ENCODE peak calls at places on chromosomes 13 and 19, in six cellular contexts. V is uterus, J is heart left ventricle, O is hepatocyte, T is ascending aorta, Y is IMR-90. C is an unnamed sample. For H3K36me3, the result is how much of the 10 kb centered on the place peaks cover.

GRCh38 chr13:88979465-88980180 is 1308.5 kb downstream of the SLITRK5 start:
- DNase-seq in V (no peak), J (peak), O (peak), T (no peak), Y (no peak), C (no peak)

GRCh38 chr19:11949201-11949600 is 15.6 kb upstream of the ZNF763 start:
- DNase-seq in V (no peak), J (no peak), O (no peak), T (no peak), Y (peak), C (no peak)

GRCh38 chr19:48274173-48274572 is 4.3 kb downstream of the ZNF114 start:
- DNase-seq in V (no peak), J (no peak), O (no peak), T (no peak), Y (peak), C (no peak)

GRCh38 chr19:8209111-8209964 is at the start of gene CERS4:
- DNase-seq in V (peak), J (peak), O (peak), T (peak), Y (peak), C (no peak)

GRCh38 chr13:110881811-110882210 is 33.1 kb downstream of the ANKRD10 start:
- DNase-seq in V (no peak), J (no peak), O (no peak), T (no peak), Y (no peak), C (no peak)

GRCh38 chr13:105773241-105773640 is 762.2 kb downstream of the EFNB2 start:
- DNase-seq in V (no peak), J (no peak), O (no peak), T (no peak), Y (no peak), C (no peak)

GRCh38 chr13:24038405-24038804 is 122.1 kb upstream of the SPATA13 start:
- DNase-seq in V (no peak), J (no peak), O (no peak), T (no peak), Y (peak), C (no peak)

GRCh38 chr19:35755550-35756371 is 1.1 kb downstream of the HSPB6 start:
- DNase-seq in V (peak), J (peak), O (peak), T (peak), Y (peak), C (no peak)

GRCh38 chr19:14654786-14655185 is 19.9 kb downstream of the ADGRE3 start:
- DNase-seq in V (no peak), J (no peak), O (no peak), T (no peak), Y (no peak), C (no peak)

GRCh38 chr19:8355631-8356402 is 8.1 kb upstream of the ANGPTL4 start:
- DNase-seq in V (no peak), J (no peak), O (peak), T (peak), Y (peak), C (peak)

GRCh38 chr13:32453981-32454380 is 26.1 kb upstream of the N4BP2L1 start:
- DNase-seq in V (no peak), J (no peak), O (no peak), T (no peak), Y (peak), C (no peak)

GRCh38 chr19:35117017-35117570 is 1.5 kb downstream of the FXYD3 start:
- DNase-seq in V (no peak), J (no peak), O (no peak), T (no peak), Y (no peak), C (no peak)

GRCh38 chr13:102280366-102280765 is 121.5 kb downstream of the FGF14 start:
- DNase-seq in V (no peak), J (no peak), O (no peak), T (no peak), Y (no peak), C (peak)

GRCh38 chr13:59374720-59375119 is 789.0 kb downstream of the DIAPH3 start:
- DNase-seq in V (no peak), J (no peak), O (no peak), T (no peak), Y (no peak), C (no peak)

GRCh38 chr19:10602330-10603083 is 15.4 kb upstream of the AP1M2 start:
- DNase-seq in V (peak), J (peak), O (peak), T (peak), Y (peak), C (no peak)

GRCh38 chr13:95002968-95003813 is 290.8 kb upstream of the SOX21 start:
- DNase-seq in V (no peak), J (no peak), O (peak), T (no peak), Y (no peak), C (no peak)

GRCh38 chr19:34667349-34668076 is 9.4 kb downstream of the SCGB2B2 start:
- DNase-seq in V (no peak), J (no peak), O (no peak), T (no peak), Y (peak), C (no peak)

GRCh38 chr13:49494645-49495044 is 1.1 kb upstream of the PHF11 start:
- DNase-seq in V (no peak), J (no peak), O (no peak), T (no peak), Y (no peak), C (no peak)

GRCh38 chr13:95677564-95678386 is 836 bp downstream of the DNAJC3 start:
- DNase-seq in V (no peak), J (no peak), O (peak), T (no peak), Y (peak), C (no peak)

GRCh38 chr19:35942235-35942634 is 6.1 kb downstream of the LRFN3 start:
- DNase-seq in V (no peak), J (no peak), O (no peak), T (no peak), Y (no peak), C (no peak)

GRCh38 chr13:24606486-24607170 is 73.6 kb upstream of the ATP12A start:
- DNase-seq in V (no peak), J (no peak), O (no peak), T (no peak), Y (no peak), C (no peak)

GRCh38 chr13:39405596-39405995 is 197.4 kb downstream of the LHFPL6 start:
- DNase-seq in V (no peak), J (no peak), O (no peak), T (no peak), Y (no peak), C (no peak)

GRCh38 chr13:112642061-112642460 is 47.8 kb upstream of the ATP11A start:
- DNase-seq in V (peak), J (no peak), O (no peak), T (no peak), Y (no peak), C (no peak)

GRCh38 chr19:46813570-46814358 is 25.4 kb upstream of the SLC1A5 start:
- DNase-seq in V (peak), J (peak), O (no peak), T (peak), Y (peak), C (no peak)

GRCh38 chr13:44171861-44172260 is 201.8 kb upstream of the SERP2 start:
- DNase-seq in V (no peak), J (no peak), O (no peak), T (no peak), Y (no peak), C (no peak)

GRCh38 chr13:113854238-113855011 is 9.5 kb downstream of the GAS6 start:
- DNase-seq in V (peak), J (peak), O (no peak), T (no peak), Y (peak), C (no peak)

GRCh38 chr13:25584975-25585374 is 213.2 kb downstream of the ATP8A2 start:
- DNase-seq in V (no peak), J (no peak), O (no peak), T (no peak), Y (no peak), C (no peak)

GRCh38 chr19:7292950-7293794 is 1.0 kb downstream of the INSR start:
- DNase-seq in V (peak), J (peak), O (peak), T (peak), Y (no peak), C (no peak)

GRCh38 chr13:88622362-88622973 is 951.3 kb downstream of the SLITRK5 start:
- DNase-seq in V (no peak), J (no peak), O (no peak), T (no peak), Y (no peak), C (no peak)

GRCh38 chr13:31909889-31910551 is 121.6 kb upstream of the FRY start:
- DNase-seq in V (peak), J (peak), O (peak), T (no peak), Y (peak), C (peak)

GRCh38 chr13:44004881-44005280 is 125.2 kb downstream of the LACC1 start:
- DNase-seq in V (no peak), J (no peak), O (peak), T (no peak), Y (peak), C (peak)

GRCh38 chr13:102033719-102034446 is 368.0 kb downstream of the FGF14 start:
- DNase-seq in V (no peak), J (no peak), O (no peak), T (no peak), Y (no peak), C (peak)

GRCh38 chr19:28519950-28520861 is 692.7 kb downstream of the UQCRFS1 start:
- DNase-seq in V (peak), J (no peak), O (no peak), T (no peak), Y (no peak), C (no peak)

GRCh38 chr19:55068803-55069136 is 5.8 kb upstream of the RDH13 start:
- DNase-seq in V (no peak), J (no peak), O (no peak), T (no peak), Y (no peak), C (no peak)

GRCh38 chr13:22198001-22198400 is 527.1 kb downstream of the FGF9 start:
- DNase-seq in V (no peak), J (no peak), O (no peak), T (no peak), Y (no peak), C (no peak)

GRCh38 chr13:98741741-98742435 is 10.6 kb downstream of the SLC15A1 start:
- DNase-seq in V (no peak), J (no peak), O (peak), T (peak), Y (no peak), C (no peak)

GRCh38 chr19:49210108-49210900 is 52.7 kb downstream of the TRPM4 start:
- DNase-seq in V (peak), J (no peak), O (peak), T (no peak), Y (no peak), C (no peak)

GRCh38 chr19:35135389-35135909 is 590 bp upstream of the LGI4 start:
- DNase-seq in V (peak), J (peak), O (peak), T (peak), Y (peak), C (no peak)

GRCh38 chr13:31394491-31394890 is 194.7 kb downstream of the B3GLCT start:
- DNase-seq in V (no peak), J (no peak), O (no peak), T (no peak), Y (no peak), C (no peak)

GRCh38 chr13:90968510-90968909 is 379.0 kb upstream of the MIR17HG start:
- DNase-seq in V (no peak), J (no peak), O (peak), T (no peak), Y (no peak), C (no peak)

GRCh38 chr19:41263850-41264580 is at the start of gene HNRNPUL1:
- DNase-seq in V (peak), J (peak), O (peak), T (peak), Y (peak), C (peak)
- TF ChIP-seq CTCF in V (no peak), J (peak), O (peak), T (peak), Y (peak), C (peak)

DNA sequence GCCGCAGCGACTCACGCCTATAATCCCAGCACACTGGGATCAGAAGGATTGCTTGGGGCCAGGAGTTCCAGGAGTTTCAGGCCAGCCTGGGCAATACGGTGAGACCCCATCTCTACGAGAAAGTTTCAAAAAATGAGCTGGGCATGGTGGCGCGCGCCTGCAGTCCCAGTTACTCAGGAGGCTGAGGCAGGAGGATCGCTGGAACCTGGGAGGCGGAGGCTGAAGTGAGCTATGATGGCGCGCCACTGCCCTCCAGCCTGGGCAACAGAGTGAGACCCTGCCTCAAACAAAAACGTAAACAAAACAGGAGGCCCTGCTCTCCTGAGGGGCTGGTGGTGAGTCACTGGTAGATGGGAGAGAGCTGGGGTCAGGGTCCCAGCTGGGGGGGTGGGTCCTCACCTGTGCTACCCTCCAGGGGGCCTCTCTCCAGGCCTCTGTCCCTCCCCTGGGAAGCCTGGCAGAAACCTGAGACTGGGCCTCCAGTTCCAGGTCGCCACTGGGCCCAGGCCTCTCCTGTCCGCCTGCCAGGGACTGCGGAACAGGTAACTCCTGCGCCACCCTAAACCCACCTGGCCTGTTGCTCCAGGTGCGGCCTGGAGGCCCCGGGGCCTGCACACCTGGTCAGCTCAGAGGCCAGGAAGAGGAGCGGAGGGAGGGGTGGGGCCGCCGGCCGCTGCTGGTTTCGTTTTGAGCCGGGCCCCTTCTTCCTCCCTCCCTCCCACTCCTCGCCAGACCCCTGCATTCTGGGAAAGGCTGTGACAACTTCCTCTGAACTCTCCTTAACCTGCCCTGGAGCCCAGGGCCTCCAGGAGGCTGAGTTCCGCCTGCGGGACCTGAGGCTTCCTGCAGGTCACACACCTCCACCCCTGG is 17.2 kb upstream of the ZBTB7A start:
- DNase-seq in V (no peak), J (no peak), O (peak), T (no peak), Y (no peak), C (no peak)
- H3K4me3 ChIP-seq in V (peak), J (peak), O (no peak), T (no peak), Y (no peak), C (no peak)

GRCh38 chr19:16851031-16851712 is 22.0 kb downstream of the SIN3B start:
- DNase-seq in V (no peak), J (no peak), O (no peak), T (no peak), Y (peak), C (peak)

GRCh38 chr19:16849168-16849567 is 20.0 kb downstream of the SIN3B start:
- DNase-seq in V (no peak), J (no peak), O (no peak), T (no peak), Y (peak), C (no peak)

GRCh38 chr19:16850133-16850532 is 20.9 kb downstream of the SIN3B start:
- DNase-seq in V (no peak), J (no peak), O (no peak), T (no peak), Y (peak), C (no peak)

GRCh38 chr19:16846901-16847300 is 17.7 kb downstream of the SIN3B start:
- DNase-seq in V (no peak), J (no peak), O (no peak), T (no peak), Y (no peak), C (no peak)

GRCh38 chr19:16847407-16847806 is 18.2 kb downstream of the SIN3B start:
- DNase-seq in V (no peak), J (no peak), O (no peak), T (no peak), Y (no peak), C (no peak)
- H3K36me3 ChIP-seq in V (under half), J (half or more), O (under half), T (half or more), Y (half or more), C (under half)

GRCh38 chr19:18676692-18677091 is 6.8 kb upstream of the CRTC1 start:
- DNase-seq in V (no peak), J (no peak), O (no peak), T (no peak), Y (no peak), C (no peak)

GRCh38 chr19:18672606-18673337 is 10.7 kb upstream of the CRTC1 start:
- DNase-seq in V (peak), J (no peak), O (no peak), T (no peak), Y (peak), C (no peak)

GRCh38 chr19:18674616-18675015 is 8.9 kb upstream of the CRTC1 start:
- DNase-seq in V (no peak), J (peak), O (no peak), T (no peak), Y (peak), C (no peak)

GRCh38 chr19:18677156-18677555 is 6.3 kb upstream of the CRTC1 start:
- DNase-seq in V (no peak), J (no peak), O (no peak), T (no peak), Y (no peak), C (no peak)

GRCh38 chr19:18675779-18676178 is 7.7 kb upstream of the CRTC1 start:
- DNase-seq in V (no peak), J (no peak), O (no peak), T (no peak), Y (no peak), C (no peak)
- TF ChIP-seq CTCF in V (peak), J (no peak), O (peak), T (no peak), Y (peak), C (peak)

GRCh38 chr19:13215572-13216380 is 65.6 kb downstream of the IER2 start:
- DNase-seq in V (no peak), J (no peak), O (peak), T (no peak), Y (no peak), C (no peak)
- H3K4me3 ChIP-seq in V (no peak), J (no peak), O (no peak), T (no peak), Y (no peak), C (no peak)